ENCODE peak calls at places on chromosomes 6 and 20, in five cellular contexts. One of them, this sample, is unnamed.
A peak's percentile ranks its signal among the peaks of the same experiment; 100 is the strongest.

GRCh38 chr6:149852881-149853280 is 11.3 kb downstream of the LRP11 start:
- DNase-seq in kidney: no peak
- DNase-seq in body of pancreas: no peak
- DNase-seq in neural progenitor cell: no peak
- DNase-seq in right lobe of liver: no peak
- DNase-seq in this sample: no peak

GRCh38 chr20:6698056-6698455 is 69.4 kb upstream of the BMP2 start:
- DNase-seq in kidney: no peak
- DNase-seq in body of pancreas: peak; percentile 34
- DNase-seq in neural progenitor cell: peak; percentile 16
- DNase-seq in right lobe of liver: peak; percentile 66
- DNase-seq in this sample: peak; percentile 18

GRCh38 chr6:122931916-122932315 is 64.1 kb upstream of the CLVS2 start:
- DNase-seq in right lobe of liver: no peak
- DNase-seq in kidney: no peak
- DNase-seq in body of pancreas: no peak
- DNase-seq in neural progenitor cell: no peak
- DNase-seq in this sample: no peak

GRCh38 chr20:24977797-24978196 is 14.8 kb downstream of the APMAP start:
- DNase-seq in right lobe of liver: peak; percentile 81
- DNase-seq in kidney: no peak
- DNase-seq in neural progenitor cell: no peak
- DNase-seq in body of pancreas: no peak
- DNase-seq in this sample: no peak

GRCh38 chr6:45082091-45082490 is 246.0 kb upstream of the RUNX2 start:
- DNase-seq in kidney: no peak
- DNase-seq in right lobe of liver: no peak
- DNase-seq in body of pancreas: no peak
- DNase-seq in neural progenitor cell: no peak
- DNase-seq in this sample: no peak

GRCh38 chr20:60085551-60086132 is 127.4 kb downstream of the CDH26 start:
- DNase-seq in kidney: no peak
- DNase-seq in neural progenitor cell: peak; percentile 21
- DNase-seq in right lobe of liver: no peak
- DNase-seq in body of pancreas: no peak
- DNase-seq in this sample: no peak

GRCh38 chr6:128494440-128494839 is 26.0 kb downstream of the PTPRK start:
- DNase-seq in body of pancreas: no peak
- DNase-seq in neural progenitor cell: peak; percentile 78
- DNase-seq in right lobe of liver: no peak
- DNase-seq in kidney: no peak
- DNase-seq in this sample: no peak

GRCh38 chr6:169990095-169991030 is 238.9 kb downstream of the ERMARD start:
- DNase-seq in right lobe of liver: no peak
- DNase-seq in body of pancreas: peak; percentile 70
- DNase-seq in neural progenitor cell: no peak
- DNase-seq in kidney: peak; percentile 61
- DNase-seq in this sample: no peak

GRCh38 chr6:139436521-139437348 is 62.3 kb upstream of the CITED2 start:
- DNase-seq in kidney: no peak
- DNase-seq in neural progenitor cell: no peak
- DNase-seq in right lobe of liver: no peak
- DNase-seq in body of pancreas: no peak
- DNase-seq in this sample: no peak

GRCh38 chr6:143542915-143543314 is 31.4 kb upstream of the FUCA2 start:
- DNase-seq in neural progenitor cell: no peak
- DNase-seq in kidney: no peak
- DNase-seq in body of pancreas: no peak
- DNase-seq in right lobe of liver: no peak
- DNase-seq in this sample: no peak

GRCh38 chr20:38724603-38725457 is 544 bp downstream of the SLC32A1 start:
- DNase-seq in body of pancreas: no peak
- DNase-seq in kidney: no peak
- DNase-seq in neural progenitor cell: peak; percentile 71
- DNase-seq in right lobe of liver: no peak
- DNase-seq in this sample: no peak

GRCh38 chr6:3884007-3884745 is 35.0 kb downstream of the FAM50B start:
- DNase-seq in kidney: no peak
- DNase-seq in right lobe of liver: peak; percentile 68
- DNase-seq in body of pancreas: peak; percentile 36
- DNase-seq in neural progenitor cell: no peak
- DNase-seq in this sample: no peak

GRCh38 chr6:3885262-3886036 is 36.3 kb downstream of the FAM50B start:
- DNase-seq in neural progenitor cell: no peak
- DNase-seq in body of pancreas: peak; percentile 61
- DNase-seq in right lobe of liver: no peak
- DNase-seq in kidney: no peak
- DNase-seq in this sample: no peak

GRCh38 chr6:3881722-3882421 is 32.7 kb downstream of the FAM50B start:
- DNase-seq in neural progenitor cell: no peak
- DNase-seq in right lobe of liver: peak; percentile 70
- DNase-seq in kidney: no peak
- DNase-seq in body of pancreas: no peak
- DNase-seq in this sample: no peak

GRCh38 chr6:3879194-3879952 is 30.2 kb downstream of the FAM50B start:
- DNase-seq in body of pancreas: no peak
- DNase-seq in neural progenitor cell: no peak
- DNase-seq in kidney: no peak
- DNase-seq in right lobe of liver: no peak
- DNase-seq in this sample: no peak

DNA sequence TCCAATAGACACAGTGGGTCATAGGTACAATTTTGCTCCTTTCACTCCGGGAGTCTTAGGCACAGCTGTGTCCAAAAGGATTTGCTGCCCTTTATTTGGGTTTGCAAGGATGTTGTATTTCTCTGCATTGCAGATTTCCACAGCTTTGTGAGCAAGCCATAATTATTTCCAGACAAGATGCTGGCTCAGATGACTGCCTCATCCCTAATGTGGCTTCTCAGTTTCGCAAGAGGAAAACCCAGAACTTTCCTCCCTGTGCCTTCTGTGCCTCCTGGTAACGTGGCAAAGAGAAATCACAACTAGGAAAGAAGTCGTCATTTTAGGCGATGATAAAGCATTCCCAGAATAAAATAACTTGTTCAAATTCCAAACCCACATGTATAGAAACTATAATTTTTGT is 33.7 kb downstream of the FAM50B start:
- DNase-seq in right lobe of liver: no peak
- DNase-seq in body of pancreas: no peak
- DNase-seq in kidney: no peak
- DNase-seq in neural progenitor cell: no peak
- DNase-seq in this sample: no peak
- H3K27ac ChIP-seq in right lobe of liver: peak overlapping the region; percentile 48
- H3K27ac ChIP-seq in body of pancreas: no peak overlapping the region
- H3K27ac ChIP-seq in kidney: no peak overlapping the region
- H3K27ac ChIP-seq in neural progenitor cell: no peak overlapping the region
- H3K27ac ChIP-seq in this sample: no peak overlapping the region

GRCh38 chr20:56916345-56916622 is 287.2 kb downstream of the TFAP2C start:
- DNase-seq in neural progenitor cell: no peak
- DNase-seq in right lobe of liver: no peak
- DNase-seq in body of pancreas: peak; percentile 82
- DNase-seq in kidney: no peak
- DNase-seq in this sample: no peak
- H3K27ac ChIP-seq in neural progenitor cell: no peak overlapping the region
- H3K27ac ChIP-seq in right lobe of liver: no peak overlapping the region
- H3K27ac ChIP-seq in body of pancreas: peak overlapping the region; percentile 90
- H3K27ac ChIP-seq in kidney: no peak overlapping the region
- H3K27ac ChIP-seq in this sample: no peak overlapping the region

DNA sequence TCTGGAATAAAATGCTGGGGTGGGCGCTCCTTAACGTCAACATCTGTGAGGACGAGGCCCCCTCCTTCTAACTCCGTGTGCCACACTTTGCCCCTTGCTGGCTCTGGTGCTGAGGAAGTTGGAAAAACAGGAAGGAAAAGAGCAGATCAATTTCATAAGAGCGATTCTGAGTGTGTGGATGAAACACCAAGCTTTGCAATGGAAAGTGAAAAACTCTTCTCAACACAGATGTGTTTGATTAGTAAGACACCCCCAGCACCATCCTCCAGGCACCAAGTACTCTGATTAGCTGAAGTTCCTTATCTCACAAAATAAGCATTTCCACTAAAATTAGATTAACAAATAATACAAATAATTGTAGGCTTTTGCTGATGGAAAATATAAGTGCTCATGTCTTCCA is 447.1 kb downstream of the MAFB start:
- DNase-seq in body of pancreas: no peak
- DNase-seq in right lobe of liver: no peak
- DNase-seq in neural progenitor cell: no peak
- DNase-seq in kidney: no peak
- DNase-seq in this sample: no peak
- H3K27ac ChIP-seq in body of pancreas: no peak overlapping the region
- H3K27ac ChIP-seq in right lobe of liver: no peak overlapping the region
- H3K27ac ChIP-seq in neural progenitor cell: no peak overlapping the region
- H3K27ac ChIP-seq in kidney: no peak overlapping the region
- H3K27ac ChIP-seq in this sample: no peak overlapping the region

GRCh38 chr6:134049586-134049985 is 2.8 kb downstream of the SLC2A12 start:
- DNase-seq in kidney: no peak
- DNase-seq in neural progenitor cell: no peak
- DNase-seq in right lobe of liver: no peak
- DNase-seq in body of pancreas: no peak
- DNase-seq in this sample: no peak
- H3K27ac ChIP-seq in kidney: no peak overlapping the region
- H3K27ac ChIP-seq in neural progenitor cell: peak overlapping the region; percentile 34
- H3K27ac ChIP-seq in right lobe of liver: peak overlapping the region; percentile 36
- H3K27ac ChIP-seq in body of pancreas: no peak overlapping the region
- H3K27ac ChIP-seq in this sample: no peak overlapping the region

DNA sequence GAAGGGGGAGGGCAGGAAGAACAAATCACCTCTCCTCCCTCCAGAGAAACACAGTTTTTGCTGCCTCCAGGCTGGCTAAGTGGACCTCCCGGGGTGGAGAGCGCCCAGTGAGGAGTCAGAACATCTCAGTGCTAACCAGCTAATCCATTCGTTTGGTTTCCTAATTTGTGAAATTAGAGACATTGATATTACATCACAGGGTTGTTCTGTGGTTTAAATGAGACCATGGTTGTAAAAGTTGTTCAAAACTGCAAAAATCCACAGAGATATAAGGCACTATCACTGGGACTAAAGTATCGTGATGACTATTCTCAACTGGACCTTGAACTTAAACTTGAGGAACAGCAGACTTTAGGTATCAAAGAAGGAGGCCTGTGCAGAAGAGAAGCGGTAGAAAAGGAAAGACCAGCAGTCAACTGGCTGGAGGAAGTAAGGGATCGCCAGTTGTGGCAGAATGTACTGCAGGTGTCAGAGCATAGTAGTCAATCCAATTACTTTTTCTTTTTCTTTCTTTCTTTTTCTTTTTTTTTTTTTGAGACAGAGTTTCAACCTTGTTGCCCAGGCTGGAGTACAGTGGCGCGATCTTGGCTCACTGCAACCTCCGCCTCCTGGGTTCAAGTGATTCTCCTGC is 33.9 kb downstream of the RIPOR2 start:
- DNase-seq in kidney: no peak
- DNase-seq in body of pancreas: no peak
- DNase-seq in neural progenitor cell: no peak
- DNase-seq in right lobe of liver: no peak
- DNase-seq in this sample: no peak
- H3K27ac ChIP-seq in kidney: no peak overlapping the region
- H3K27ac ChIP-seq in body of pancreas: no peak overlapping the region
- H3K27ac ChIP-seq in neural progenitor cell: no peak overlapping the region
- H3K27ac ChIP-seq in right lobe of liver: no peak overlapping the region
- H3K27ac ChIP-seq in this sample: no peak overlapping the region

DNA sequence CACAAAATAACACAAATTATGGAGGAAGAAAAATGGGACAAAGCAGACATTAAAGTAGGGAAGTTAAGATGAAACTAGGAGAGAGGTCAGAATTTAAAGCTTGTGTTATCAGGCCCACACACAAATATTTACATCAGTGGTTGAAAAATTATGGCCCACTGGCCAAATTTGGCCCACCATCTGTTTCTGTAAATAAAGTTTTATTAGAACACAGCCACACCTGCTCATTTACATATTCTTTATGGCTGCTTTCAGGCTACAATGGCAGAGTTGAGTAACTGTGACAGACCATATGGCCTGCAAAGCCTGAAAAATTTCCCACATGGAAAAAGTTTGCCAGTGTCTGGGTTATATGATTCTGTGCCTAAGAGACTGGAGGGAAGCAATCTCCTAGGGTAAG is 49.0 kb downstream of the SLC22A23 start:
- DNase-seq in neural progenitor cell: no peak
- DNase-seq in body of pancreas: no peak
- DNase-seq in kidney: no peak
- DNase-seq in right lobe of liver: no peak
- DNase-seq in this sample: no peak
- H3K27ac ChIP-seq in neural progenitor cell: no peak overlapping the region
- H3K27ac ChIP-seq in body of pancreas: no peak overlapping the region
- H3K27ac ChIP-seq in kidney: no peak overlapping the region
- H3K27ac ChIP-seq in right lobe of liver: peak overlapping the region; percentile 92
- H3K27ac ChIP-seq in this sample: no peak overlapping the region

GRCh38 chr6:156848123-156848522 is 70.9 kb downstream of the ARID1B start:
- DNase-seq in right lobe of liver: no peak
- DNase-seq in kidney: no peak
- DNase-seq in neural progenitor cell: no peak
- DNase-seq in body of pancreas: no peak
- DNase-seq in this sample: no peak
- H3K27ac ChIP-seq in right lobe of liver: no peak overlapping the region
- H3K27ac ChIP-seq in kidney: no peak overlapping the region
- H3K27ac ChIP-seq in neural progenitor cell: no peak overlapping the region
- H3K27ac ChIP-seq in body of pancreas: peak overlapping the region; percentile 13
- H3K27ac ChIP-seq in this sample: no peak overlapping the region

GRCh38 chr6:158801655-158802294 is 17.4 kb downstream of the EZR start:
- DNase-seq in right lobe of liver: no peak
- DNase-seq in neural progenitor cell: peak; percentile 8
- DNase-seq in kidney: no peak
- DNase-seq in body of pancreas: peak; percentile 85
- DNase-seq in this sample: no peak

GRCh38 chr6:158799051-158799792 is 19.9 kb downstream of the EZR start:
- DNase-seq in neural progenitor cell: no peak
- DNase-seq in body of pancreas: peak; percentile 96
- DNase-seq in kidney: no peak
- DNase-seq in right lobe of liver: peak; percentile 81
- DNase-seq in this sample: no peak

GRCh38 chr6:158807515-158808441 is 11.4 kb downstream of the EZR start:
- DNase-seq in kidney: no peak
- DNase-seq in right lobe of liver: no peak
- DNase-seq in body of pancreas: no peak
- DNase-seq in neural progenitor cell: no peak
- DNase-seq in this sample: no peak

GRCh38 chr6:158805698-158806373 is 13.3 kb downstream of the EZR start:
- DNase-seq in kidney: no peak
- DNase-seq in neural progenitor cell: no peak
- DNase-seq in right lobe of liver: no peak
- DNase-seq in body of pancreas: no peak
- DNase-seq in this sample: no peak

DNA sequence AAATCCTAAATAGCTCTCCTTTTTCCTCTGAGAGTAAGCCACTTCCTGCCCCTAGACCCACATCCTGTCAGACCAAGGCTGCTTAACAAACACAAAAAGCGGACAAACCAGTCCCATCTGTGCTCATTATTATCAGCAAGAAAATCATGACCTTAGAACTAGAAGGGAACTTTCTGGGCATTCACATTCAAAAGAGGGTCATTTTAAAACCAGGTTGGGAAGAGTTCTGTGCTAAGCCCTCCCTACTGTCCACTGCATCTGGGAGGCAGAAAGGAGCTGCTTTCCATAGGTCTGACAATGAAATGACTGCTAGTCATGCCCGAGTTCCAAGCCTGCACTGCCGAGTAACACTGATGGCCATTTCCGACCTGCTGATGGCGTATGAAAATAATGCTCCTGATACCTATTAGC is 15.4 kb downstream of the EZR start:
- DNase-seq in right lobe of liver: no peak
- DNase-seq in neural progenitor cell: peak; percentile 7
- DNase-seq in body of pancreas: peak; percentile 62
- DNase-seq in kidney: no peak
- DNase-seq in this sample: no peak
- H3K27ac ChIP-seq in right lobe of liver: no peak overlapping the region
- H3K27ac ChIP-seq in neural progenitor cell: no peak overlapping the region
- H3K27ac ChIP-seq in body of pancreas: peak overlapping the region; percentile 93
- H3K27ac ChIP-seq in kidney: peak overlapping the region; percentile 54
- H3K27ac ChIP-seq in this sample: no peak overlapping the region